ENCODE peak calls at places on chromosomes 3 and 15, in five cellular contexts. S, H, K, Y and M are unnamed samples.

GRCh38 chr15:73305331-73306211 is 63.2 kb downstream of the HCN4 start:
- DNase-seq in S (no peak), K (peak), H (peak), Y (no peak), M (peak)

GRCh38 chr15:34651962-34652725 is 68.7 kb upstream of the GOLGA8B start:
- DNase-seq in H (no peak), Y (no peak), S (no peak), K (no peak), M (no peak)

GRCh38 chr3:73419179-73419803 is 205.4 kb downstream of the PDZRN3 start:
- DNase-seq in S (no peak), Y (no peak), K (no peak), H (no peak), M (no peak)

GRCh38 chr15:56991017-56991416 is 72.6 kb downstream of the TCF12 start:
- DNase-seq in K (no peak), H (no peak), S (no peak), Y (no peak), M (no peak)

GRCh38 chr15:85558747-85559327 is 178.4 kb downstream of the AKAP13 start:
- DNase-seq in H (no peak), Y (no peak), K (no peak), S (no peak), M (no peak)

GRCh38 chr15:70104227-70104626 is 6.5 kb upstream of the TLE3 start:
- DNase-seq in H (no peak), S (no peak), Y (no peak), K (no peak), M (no peak)

GRCh38 chr3:189355481-189356201 is 183.9 kb downstream of the TPRG1 start:
- DNase-seq in H (peak), K (no peak), Y (no peak), S (no peak), M (peak)

GRCh38 chr3:149613988-149614387 is 43.8 kb downstream of the WWTR1 start:
- DNase-seq in K (no peak), S (no peak), Y (no peak), H (no peak), M (no peak)

GRCh38 chr15:63277044-63277892 is at the start of gene APH1B:
- DNase-seq in S (peak), Y (peak), H (peak), K (peak), M (peak)

GRCh38 chr3:134496481-134497071 is 10.7 kb downstream of the CEP63 start:
- DNase-seq in K (no peak), S (no peak), Y (no peak), H (no peak), M (no peak)

GRCh38 chr15:59178151-59178705 is 28.4 kb upstream of the LDHAL6B start:
- DNase-seq in H (no peak), S (no peak), K (no peak), Y (no peak), M (no peak)

GRCh38 chr3:183122257-183122932 is 23.1 kb upstream of the MCCC1 start:
- DNase-seq in Y (no peak), S (no peak), H (peak), K (peak), M (no peak)

GRCh38 chr15:90860450-90860849 is 7.9 kb upstream of the FURIN start:
- DNase-seq in H (no peak), S (no peak), K (no peak), Y (no peak), M (no peak)

GRCh38 chr15:60444289-60444912 is 34.5 kb downstream of the ICE2 start:
- DNase-seq in Y (no peak), H (no peak), S (no peak), K (no peak), M (no peak)

GRCh38 chr3:193556841-193557240 is 2.1 kb upstream of the ATP13A4 start:
- DNase-seq in H (no peak), Y (peak), K (no peak), S (no peak), M (no peak)